ENCODE peak calls at places on chromosomes 6 and 20, in five cellular contexts. One of them, this sample, is unnamed.

GRCh38 chr20:29878777-29879442 is 1378.6 kb upstream of the DEFB115 start:
- DNase-seq in fibroblast of lung: no peak
- DNase-seq in IMR-90: no peak
- DNase-seq in left lung: no peak
- DNase-seq in HCT116: no peak
- DNase-seq in this sample: no peak

GRCh38 chr6:18997375-18997826 is 610.3 kb downstream of the RNF144B start:
- DNase-seq in fibroblast of lung: peak; percentile 58
- DNase-seq in IMR-90: peak; percentile 41
- DNase-seq in left lung: no peak
- DNase-seq in HCT116: peak; percentile 52
- DNase-seq in this sample: peak; percentile 46

GRCh38 chr20:37571033-37571432 is 43.4 kb upstream of the BLCAP start:
- DNase-seq in fibroblast of lung: no peak
- DNase-seq in IMR-90: no peak
- DNase-seq in left lung: no peak
- DNase-seq in HCT116: no peak
- DNase-seq in this sample: no peak

GRCh38 chr6:1477432-1478090 is 88.2 kb downstream of the FOXF2 start:
- DNase-seq in fibroblast of lung: peak; percentile 87
- DNase-seq in IMR-90: peak; percentile 83
- DNase-seq in left lung: no peak
- DNase-seq in HCT116: no peak
- DNase-seq in this sample: peak; percentile 90

GRCh38 chr6:138526822-138527235 is 27.5 kb upstream of the NHSL1 start:
- DNase-seq in fibroblast of lung: peak; percentile 29
- DNase-seq in IMR-90: no peak
- DNase-seq in left lung: no peak
- DNase-seq in HCT116: no peak
- DNase-seq in this sample: no peak

GRCh38 chr20:46688151-46689081 is 828 bp downstream of the TP53RK start:
- DNase-seq in fibroblast of lung: peak; percentile 42
- DNase-seq in IMR-90: peak; percentile 33
- DNase-seq in left lung: no peak
- DNase-seq in HCT116: no peak
- DNase-seq in this sample: peak; percentile 79

GRCh38 chr20:61560361-61560853 is 308.3 kb downstream of the CDH4 start:
- DNase-seq in fibroblast of lung: peak; percentile 53
- DNase-seq in IMR-90: peak; percentile 42
- DNase-seq in left lung: no peak
- DNase-seq in HCT116: no peak
- DNase-seq in this sample: peak; percentile 18

GRCh38 chr6:33075568-33076405 is at the start of gene HLA-DPB1:
- DNase-seq in fibroblast of lung: peak; percentile 32
- DNase-seq in IMR-90: peak; percentile 59
- DNase-seq in left lung: no peak
- DNase-seq in HCT116: peak; percentile 52
- DNase-seq in this sample: peak; percentile 12

GRCh38 chr6:34305982-34306702 is 57.3 kb upstream of the SMIM29 start:
- DNase-seq in fibroblast of lung: peak; percentile 72
- DNase-seq in IMR-90: peak; percentile 22
- DNase-seq in left lung: no peak
- DNase-seq in HCT116: no peak
- DNase-seq in this sample: peak; percentile 75

GRCh38 chr6:84390334-84390733 is 162.9 kb upstream of the CEP162 start:
- DNase-seq in fibroblast of lung: no peak
- DNase-seq in IMR-90: no peak
- DNase-seq in left lung: no peak
- DNase-seq in HCT116: no peak
- DNase-seq in this sample: no peak

GRCh38 chr20:49990310-49990720 is 7.5 kb downstream of the SNAI1 start:
- DNase-seq in fibroblast of lung: peak; percentile 40
- DNase-seq in IMR-90: no peak
- DNase-seq in left lung: no peak
- DNase-seq in HCT116: no peak
- DNase-seq in this sample: no peak

GRCh38 chr6:144195671-144196070 is 45.4 kb downstream of the STX11 start:
- DNase-seq in fibroblast of lung: peak; percentile 77
- DNase-seq in IMR-90: peak; percentile 62
- DNase-seq in left lung: no peak
- DNase-seq in HCT116: no peak
- DNase-seq in this sample: peak; percentile 23

GRCh38 chr20:7622399-7622961 is 317.8 kb downstream of the HAO1 start:
- DNase-seq in fibroblast of lung: no peak
- DNase-seq in IMR-90: no peak
- DNase-seq in left lung: no peak
- DNase-seq in HCT116: no peak
- DNase-seq in this sample: no peak

GRCh38 chr20:58810879-58811250 is 39.8 kb downstream of the GNAS-AS1 start:
- DNase-seq in fibroblast of lung: no peak
- DNase-seq in IMR-90: no peak
- DNase-seq in left lung: no peak
- DNase-seq in HCT116: no peak
- DNase-seq in this sample: no peak

GRCh38 chr20:57223648-57224489 is 42.6 kb downstream of the BMP7 start:
- DNase-seq in fibroblast of lung: no peak
- DNase-seq in IMR-90: no peak
- DNase-seq in left lung: no peak
- DNase-seq in HCT116: no peak
- DNase-seq in this sample: no peak

GRCh38 chr6:156776841-156777576 is at the start of gene ARID1B:
- DNase-seq in fibroblast of lung: peak; percentile 86
- DNase-seq in IMR-90: peak; percentile 83
- DNase-seq in left lung: peak; percentile 84
- DNase-seq in HCT116: no peak
- DNase-seq in this sample: peak; percentile 44

GRCh38 chr6:158049055-158050028 is 67.7 kb downstream of the SYNJ2 start:
- DNase-seq in fibroblast of lung: no peak
- DNase-seq in IMR-90: no peak
- DNase-seq in left lung: no peak
- DNase-seq in HCT116: no peak
- DNase-seq in this sample: no peak

GRCh38 chr20:1801551-1801950 is 93.7 kb upstream of the SIRPA start:
- DNase-seq in fibroblast of lung: no peak
- DNase-seq in IMR-90: no peak
- DNase-seq in left lung: no peak
- DNase-seq in HCT116: no peak
- DNase-seq in this sample: no peak

GRCh38 chr20:18637296-18637695 is 49.4 kb downstream of the DTD1 start:
- DNase-seq in fibroblast of lung: no peak
- DNase-seq in IMR-90: no peak
- DNase-seq in left lung: no peak
- DNase-seq in HCT116: no peak
- DNase-seq in this sample: no peak

GRCh38 chr6:49693512-49693911 is 19.8 kb downstream of the CRISP2 start:
- DNase-seq in fibroblast of lung: no peak
- DNase-seq in IMR-90: no peak
- DNase-seq in left lung: no peak
- DNase-seq in HCT116: peak; percentile 1
- DNase-seq in this sample: no peak

GRCh38 chr6:122817766-122818165 is 28.7 kb downstream of the SMPDL3A start:
- DNase-seq in fibroblast of lung: no peak
- DNase-seq in IMR-90: no peak
- DNase-seq in left lung: no peak
- DNase-seq in HCT116: no peak
- DNase-seq in this sample: no peak

GRCh38 chr6:27293436-27294152 is 18.5 kb downstream of the POM121L2 start:
- DNase-seq in fibroblast of lung: peak; percentile 52
- DNase-seq in IMR-90: peak; percentile 69
- DNase-seq in left lung: no peak
- DNase-seq in HCT116: peak; percentile 18
- DNase-seq in this sample: no peak

GRCh38 chr20:38433304-38433972 is 1.7 kb downstream of the SNHG17 start:
- DNase-seq in fibroblast of lung: no peak
- DNase-seq in IMR-90: no peak
- DNase-seq in left lung: no peak
- DNase-seq in HCT116: no peak
- DNase-seq in this sample: no peak

GRCh38 chr6:14000901-14001300 is 76.1 kb downstream of the RNF182 start:
- DNase-seq in fibroblast of lung: no peak
- DNase-seq in IMR-90: peak; percentile 24
- DNase-seq in left lung: no peak
- DNase-seq in HCT116: no peak
- DNase-seq in this sample: no peak

GRCh38 chr20:33450867-33451266 is 7.3 kb upstream of the SNTA1 start:
- DNase-seq in fibroblast of lung: peak; percentile 73
- DNase-seq in IMR-90: peak; percentile 40
- DNase-seq in left lung: no peak
- DNase-seq in HCT116: peak; percentile 56
- DNase-seq in this sample: no peak

GRCh38 chr6:68139130-68139529 is 496.0 kb upstream of the ADGRB3 start:
- DNase-seq in fibroblast of lung: no peak
- DNase-seq in IMR-90: no peak
- DNase-seq in left lung: no peak
- DNase-seq in HCT116: no peak
- DNase-seq in this sample: no peak

GRCh38 chr6:107491059-107491609 is 1.2 kb downstream of the SOBP start:
- DNase-seq in fibroblast of lung: no peak
- DNase-seq in IMR-90: peak; percentile 20
- DNase-seq in left lung: peak; percentile 43
- DNase-seq in HCT116: no peak
- DNase-seq in this sample: no peak

GRCh38 chr6:107490568-107491058 is 696 bp downstream of the SOBP start:
- DNase-seq in fibroblast of lung: no peak
- DNase-seq in IMR-90: no peak
- DNase-seq in left lung: no peak
- DNase-seq in HCT116: no peak
- DNase-seq in this sample: no peak

GRCh38 chr6:107488174-107488874 is 1.6 kb upstream of the SOBP start:
- DNase-seq in fibroblast of lung: no peak
- DNase-seq in IMR-90: no peak
- DNase-seq in left lung: no peak
- DNase-seq in HCT116: no peak
- DNase-seq in this sample: no peak

GRCh38 chr6:107488875-107489635 is 862 bp upstream of the SOBP start:
- DNase-seq in fibroblast of lung: no peak
- DNase-seq in IMR-90: peak; percentile 20
- DNase-seq in left lung: peak; percentile 46
- DNase-seq in HCT116: no peak
- DNase-seq in this sample: no peak

GRCh38 chr6:107489636-107490567 is at the start of gene SOBP:
- DNase-seq in fibroblast of lung: no peak
- DNase-seq in IMR-90: peak; percentile 47
- DNase-seq in left lung: peak; percentile 60
- DNase-seq in HCT116: no peak
- DNase-seq in this sample: no peak
- TF ChIP-seq CTCF in fibroblast of lung: no peak
- TF ChIP-seq CTCF in IMR-90: no peak
- TF ChIP-seq CTCF in left lung: no peak
- TF ChIP-seq CTCF in HCT116: no peak
- TF ChIP-seq CTCF in this sample: no peak

DNA sequence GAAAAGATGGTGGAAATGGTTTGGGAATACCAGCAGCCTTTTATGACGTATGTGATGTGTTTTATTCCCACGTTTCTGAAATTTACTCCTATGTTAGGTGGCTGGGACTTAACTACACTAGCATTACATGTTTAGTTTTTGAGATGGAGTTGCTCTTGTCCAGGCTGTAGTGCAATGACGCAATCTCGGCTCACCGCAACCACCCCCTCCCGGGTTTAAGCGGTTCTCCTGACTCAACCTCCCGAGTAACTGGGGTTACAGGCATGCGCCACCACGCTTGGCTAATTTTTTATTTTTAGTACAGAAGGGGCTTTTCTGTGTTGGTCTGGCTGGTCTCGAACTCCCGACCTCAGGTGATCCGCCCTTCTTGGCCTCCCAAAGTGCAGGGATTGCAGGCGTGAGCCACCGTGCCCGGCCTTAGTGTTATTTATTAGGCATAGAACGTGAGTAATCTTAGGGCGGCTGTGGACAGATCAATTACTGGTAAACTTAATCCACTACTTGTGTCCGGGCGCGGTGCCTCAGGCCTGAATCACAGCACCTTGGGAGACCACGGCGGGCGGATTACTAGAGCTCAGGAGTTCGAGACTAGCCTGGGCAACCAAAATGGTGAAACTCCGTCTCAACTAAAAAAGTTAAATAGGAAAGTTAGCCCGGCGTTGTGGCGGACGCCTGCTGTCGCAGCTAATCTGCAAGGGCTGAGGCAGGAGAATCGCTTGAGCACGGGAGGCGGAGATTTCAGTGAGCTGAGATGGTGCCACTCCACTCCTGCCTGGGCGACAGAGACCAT is 123.8 kb upstream of the BTN3A2 start:
- DNase-seq in fibroblast of lung: peak; percentile 87
- DNase-seq in IMR-90: peak; percentile 87
- DNase-seq in left lung: peak; percentile 58
- DNase-seq in HCT116: no peak
- DNase-seq in this sample: no peak
- H3K4me3 ChIP-seq in fibroblast of lung: peak overlapping the region; percentile 63
- H3K4me3 ChIP-seq in IMR-90: peak overlapping the region; percentile 53
- H3K4me3 ChIP-seq in left lung: peak overlapping the region; percentile 48
- H3K4me3 ChIP-seq in HCT116: no peak overlapping the region
- H3K4me3 ChIP-seq in this sample: peak overlapping the region; percentile 61

DNA sequence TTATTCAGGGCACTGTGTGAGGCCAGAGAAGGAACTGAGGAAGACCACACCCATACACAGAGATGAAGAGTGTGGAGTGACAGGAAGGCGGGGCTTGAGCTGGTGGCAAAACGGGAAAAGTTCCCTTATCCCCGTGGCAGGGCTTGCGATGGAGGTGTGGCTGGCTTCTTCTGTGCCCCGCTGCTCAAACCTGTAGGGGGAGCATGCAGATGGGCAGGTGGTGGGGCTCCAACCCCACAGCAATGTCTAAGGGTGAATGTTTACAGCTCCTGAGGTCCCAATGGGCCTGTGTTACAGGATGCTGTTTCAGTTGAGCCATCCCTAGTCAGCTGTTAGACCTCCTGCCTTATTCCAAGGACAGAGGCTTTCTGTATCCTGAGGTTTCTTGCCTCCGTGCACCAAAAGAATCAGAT is 105.9 kb downstream of the LY86 start:
- DNase-seq in fibroblast of lung: no peak
- DNase-seq in IMR-90: no peak
- DNase-seq in left lung: peak; percentile 61
- DNase-seq in HCT116: no peak
- DNase-seq in this sample: no peak
- TF ChIP-seq CTCF in fibroblast of lung: no peak
- TF ChIP-seq CTCF in IMR-90: no peak
- TF ChIP-seq CTCF in left lung: no peak
- TF ChIP-seq CTCF in HCT116: peak; percentile 53
- TF ChIP-seq CTCF in this sample: peak; percentile 10

DNA sequence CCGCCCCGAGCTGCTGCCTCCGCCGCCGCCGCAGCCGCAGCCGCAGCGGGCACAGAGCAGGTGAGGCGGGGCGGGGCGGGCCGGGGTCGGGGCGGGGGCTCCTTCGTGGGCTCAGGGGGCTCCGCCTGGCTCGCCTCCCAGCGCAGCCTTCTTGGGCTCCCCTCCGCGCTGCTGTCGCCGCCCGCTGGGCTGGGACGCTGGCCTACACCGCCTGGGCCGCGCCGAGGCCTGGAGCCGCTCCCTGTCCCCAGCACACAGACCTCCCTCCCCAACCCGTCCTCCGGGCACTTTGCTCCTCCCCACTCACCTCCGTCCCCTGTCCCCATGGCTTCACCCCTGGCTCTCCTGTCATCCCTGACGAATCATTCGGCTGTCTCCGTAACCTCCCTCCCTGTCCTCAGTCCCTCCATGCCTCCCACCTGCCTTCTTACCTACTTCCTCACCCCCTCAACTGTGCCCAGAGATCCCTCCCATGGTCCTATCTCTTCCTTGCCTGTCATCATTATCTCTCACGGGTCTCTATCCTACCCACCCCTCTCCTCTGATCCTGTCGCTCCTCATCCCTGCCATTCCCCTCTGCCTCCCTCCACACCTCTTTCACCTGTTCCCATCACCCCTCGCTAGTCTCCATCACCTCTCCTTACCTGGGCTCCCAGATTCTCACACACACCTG is 504 bp downstream of the TTBK1 start:
- DNase-seq in fibroblast of lung: no peak
- DNase-seq in IMR-90: no peak
- DNase-seq in left lung: no peak
- DNase-seq in HCT116: no peak
- DNase-seq in this sample: no peak
- H3K4me3 ChIP-seq in fibroblast of lung: no peak overlapping the region
- H3K4me3 ChIP-seq in IMR-90: no peak overlapping the region
- H3K4me3 ChIP-seq in left lung: no peak overlapping the region
- H3K4me3 ChIP-seq in HCT116: no peak overlapping the region
- H3K4me3 ChIP-seq in this sample: no peak overlapping the region